ENCODE peak calls at places on chromosomes 16 and 17, in four cellular contexts. One of them, this sample, is unnamed.

GRCh38 chr17:79607941-79608728 is 2.7 kb downstream of the RBFOX3 start:
- DNase-seq in fibroblast of pulmonary artery: peak
- DNase-seq in activated naive CD4-positive, alpha-beta T cell: no peak
- DNase-seq in T-helper 9 cell: no peak
- DNase-seq in this sample: no peak

GRCh38 chr16:79816081-79816497 is 215.6 kb upstream of the MAF start:
- DNase-seq in fibroblast of pulmonary artery: no peak
- DNase-seq in activated naive CD4-positive, alpha-beta T cell: no peak
- DNase-seq in T-helper 9 cell: no peak
- DNase-seq in this sample: no peak

GRCh38 chr17:7177210-7177953 is 1.8 kb downstream of the ASGR1 start:
- DNase-seq in fibroblast of pulmonary artery: peak
- DNase-seq in activated naive CD4-positive, alpha-beta T cell: no peak
- DNase-seq in T-helper 9 cell: peak
- DNase-seq in this sample: peak

GRCh38 chr16:85539084-85539483 is 74.0 kb upstream of the GSE1 start:
- DNase-seq in fibroblast of pulmonary artery: no peak
- DNase-seq in activated naive CD4-positive, alpha-beta T cell: no peak
- DNase-seq in T-helper 9 cell: no peak
- DNase-seq in this sample: no peak

GRCh38 chr17:42325026-42325425 is 36.7 kb downstream of the STAT5A start:
- DNase-seq in fibroblast of pulmonary artery: peak
- DNase-seq in activated naive CD4-positive, alpha-beta T cell: no peak
- DNase-seq in T-helper 9 cell: no peak
- DNase-seq in this sample: peak

GRCh38 chr16:49564577-49565224 is 191.1 kb downstream of the C16orf78 start:
- DNase-seq in fibroblast of pulmonary artery: no peak
- DNase-seq in activated naive CD4-positive, alpha-beta T cell: no peak
- DNase-seq in T-helper 9 cell: no peak
- DNase-seq in this sample: peak

GRCh38 chr17:50618300-50618699 is 16.4 kb upstream of the ABCC3 start:
- DNase-seq in fibroblast of pulmonary artery: peak
- DNase-seq in activated naive CD4-positive, alpha-beta T cell: no peak
- DNase-seq in T-helper 9 cell: no peak
- DNase-seq in this sample: no peak

GRCh38 chr16:86165479-86165878 is 266.5 kb downstream of the IRF8 start:
- DNase-seq in fibroblast of pulmonary artery: no peak
- DNase-seq in activated naive CD4-positive, alpha-beta T cell: no peak
- DNase-seq in T-helper 9 cell: no peak
- DNase-seq in this sample: no peak

GRCh38 chr16:57859331-57859730 is 57.0 kb upstream of the KIFC3 start:
- DNase-seq in fibroblast of pulmonary artery: peak
- DNase-seq in activated naive CD4-positive, alpha-beta T cell: no peak
- DNase-seq in T-helper 9 cell: no peak
- DNase-seq in this sample: peak